ENCODE peak calls at places on chromosomes 7 and 10, in four cellular contexts. Y, N, I and B are unnamed samples.
A peak's percentile ranks its signal among the peaks of the same experiment; 100 is the strongest.

GRCh38 chr10:31064334-31064733 is 32.7 kb upstream of the ZNF438 start:
- DNase-seq in Y (no peak), N (no peak), I (no peak), B (no peak)

GRCh38 chr10:99360935-99361334 is 31.8 kb downstream of the CNNM1 start:
- DNase-seq in Y (no peak), N (no peak), I (no peak), B (no peak)

GRCh38 chr7:47211467-47212121 is 370.3 kb downstream of the TNS3 start:
- DNase-seq in Y (no peak), N (peak; percentile 76), I (no peak), B (no peak)

GRCh38 chr7:143391462-143392404 is 10.6 kb downstream of the ZYX start:
- DNase-seq in Y (no peak), N (peak; percentile 20), I (no peak), B (no peak)

GRCh38 chr7:156984209-156984891 is 26.1 kb downstream of the MNX1 start:
- DNase-seq in Y (no peak), N (no peak), I (no peak), B (no peak)

GRCh38 chr7:17415955-17416354 is 117.5 kb downstream of the AHR start:
- DNase-seq in Y (no peak), N (no peak), I (no peak), B (no peak)

GRCh38 chr10:114043532-114044250 is at the start of gene ADRB1:
- DNase-seq in Y (peak; percentile 26), N (peak; percentile 15), I (peak; percentile 28), B (peak; percentile 88)

GRCh38 chr10:83078160-83078559 is 1061.1 kb upstream of the GHITM start:
- DNase-seq in Y (no peak), N (no peak), I (no peak), B (no peak)

GRCh38 chr10:69838853-69839252 is 37.1 kb downstream of the COL13A1 start:
- DNase-seq in Y (no peak), N (no peak), I (no peak), B (no peak)

GRCh38 chr10:110170142-110170887 is 37.1 kb upstream of the MXI1 start:
- DNase-seq in Y (no peak), N (no peak), I (no peak), B (no peak)

GRCh38 chr7:128381161-128381821 is 19.8 kb upstream of the PRRT4 start:
- DNase-seq in Y (no peak), N (peak; percentile 88), I (no peak), B (no peak)

GRCh38 chr10:110058215-110058614 is 50.4 kb downstream of the ADD3 start:
- DNase-seq in Y (no peak), N (no peak), I (no peak), B (no peak)

GRCh38 chr7:27814054-27814453 is 74.1 kb downstream of the TAX1BP1 start:
- DNase-seq in Y (no peak), N (no peak), I (no peak), B (no peak)

GRCh38 chr7:116588641-116589594 is 64.1 kb downstream of the CAV1 start:
- DNase-seq in Y (no peak), N (peak; percentile 52), I (peak; percentile 40), B (peak; percentile 63)

DNA sequence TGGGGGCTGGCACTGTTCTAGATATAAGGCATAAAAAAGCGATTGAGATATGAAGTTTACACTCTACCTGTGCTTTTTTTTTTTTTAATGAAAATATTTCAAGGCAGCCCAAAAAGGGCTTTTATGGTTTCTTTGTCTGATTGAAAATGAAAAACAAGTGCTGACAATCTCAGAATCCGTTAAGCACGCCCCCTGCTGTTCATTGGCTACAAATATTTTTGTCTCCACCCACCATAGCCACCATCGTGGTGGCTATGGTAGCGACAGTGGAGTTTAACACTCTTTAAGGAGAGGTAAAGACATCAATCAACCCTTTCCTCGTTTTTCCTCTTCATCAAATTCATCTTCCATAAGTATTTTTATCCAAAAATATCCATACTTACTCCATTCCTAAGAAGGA is 94.2 kb downstream of the CD36 start:
- DNase-seq in Y (no peak), N (no peak), I (peak; percentile 10), B (peak; percentile 40)
- TF ChIP-seq CHD2 in Y (no peak), N (no peak), I (no peak), B (no peak)

DNA sequence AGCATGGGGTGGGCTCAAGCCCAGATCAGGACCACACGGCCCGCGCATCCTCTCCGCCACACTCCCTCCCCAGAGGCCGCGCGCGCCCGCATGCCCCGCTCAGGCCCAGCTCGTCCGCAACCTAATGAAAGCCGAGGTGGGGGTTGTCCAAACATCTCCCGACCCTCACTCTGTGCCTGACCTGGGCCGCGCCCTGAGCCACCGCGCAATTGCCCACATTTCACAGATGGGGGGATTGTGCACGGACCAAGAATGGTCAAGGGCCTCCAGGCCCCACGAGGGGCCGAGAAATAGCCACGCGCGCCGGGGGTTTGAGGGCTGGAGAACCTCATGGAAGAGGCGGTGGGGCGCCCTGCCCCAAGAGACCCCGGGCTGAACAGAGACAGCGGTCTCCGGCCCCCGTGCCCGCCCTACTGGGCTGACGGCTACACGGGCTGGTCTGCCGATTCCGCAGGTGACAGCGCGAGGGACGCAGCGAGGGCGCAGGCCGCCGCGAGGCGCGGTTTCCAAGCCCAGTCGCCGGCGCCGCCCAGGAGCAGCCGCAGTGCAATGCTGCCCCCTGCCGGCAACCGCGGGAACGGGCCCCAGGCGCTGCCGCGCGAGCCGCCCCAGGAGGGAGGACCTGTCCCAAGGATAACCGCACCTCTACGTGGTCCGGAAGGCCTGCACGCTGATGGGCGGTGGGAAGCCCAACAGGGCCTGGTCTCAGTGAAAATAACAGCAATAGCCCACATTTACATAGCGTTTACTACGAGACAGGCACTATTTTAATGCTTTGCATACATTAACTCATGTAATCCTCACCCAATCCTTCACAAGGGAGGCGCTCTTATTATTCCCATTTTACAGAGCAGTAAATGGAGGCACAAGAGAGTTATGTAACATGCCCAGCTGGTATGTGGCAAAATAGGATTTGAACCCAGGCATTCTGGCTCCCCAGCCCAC is 10.5 kb upstream of the GRID1 start:
- DNase-seq in Y (no peak), N (peak; percentile 79), I (peak; percentile 45), B (peak; percentile 75)
- TF ChIP-seq BHLHE40 in Y (no peak), N (no peak), I (peak; percentile 14), B (no peak)

DNA sequence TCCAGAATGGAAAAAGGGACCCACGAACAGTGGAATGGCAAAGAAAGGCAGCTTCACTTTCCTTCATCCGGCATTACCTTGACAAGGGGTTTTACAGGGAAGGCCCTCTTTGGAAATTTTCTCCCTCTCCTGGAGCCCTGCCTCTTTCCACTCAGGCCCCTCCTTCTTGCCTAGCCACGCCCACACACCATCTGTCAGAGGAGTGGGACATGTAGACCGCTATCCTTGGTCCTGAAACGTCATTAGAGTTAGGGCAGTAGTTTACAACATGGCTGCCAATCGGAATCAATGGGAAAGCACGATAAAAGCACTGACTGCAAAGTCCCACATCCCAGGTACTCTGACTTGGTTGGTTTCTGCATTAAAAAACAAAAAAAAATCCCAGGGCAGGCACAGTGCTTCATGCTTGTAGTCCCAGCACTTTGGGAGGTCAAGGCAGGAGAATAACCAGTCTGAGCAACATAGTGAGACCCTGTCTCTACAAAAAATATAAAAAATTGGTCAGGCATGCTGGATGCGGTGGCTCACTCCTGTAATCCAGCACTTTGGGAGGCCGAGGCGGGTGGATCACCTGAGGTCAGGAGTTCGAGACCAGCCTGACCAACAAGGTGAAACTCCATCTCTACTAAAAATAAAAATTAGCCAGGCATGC is 96.4 kb downstream of the MARCHF5 start:
- DNase-seq in Y (no peak), N (peak; percentile 86), I (peak; percentile 65), B (peak; percentile 55)
- TF ChIP-seq CHD2 in Y (no peak), N (no peak), I (no peak), B (no peak)

DNA sequence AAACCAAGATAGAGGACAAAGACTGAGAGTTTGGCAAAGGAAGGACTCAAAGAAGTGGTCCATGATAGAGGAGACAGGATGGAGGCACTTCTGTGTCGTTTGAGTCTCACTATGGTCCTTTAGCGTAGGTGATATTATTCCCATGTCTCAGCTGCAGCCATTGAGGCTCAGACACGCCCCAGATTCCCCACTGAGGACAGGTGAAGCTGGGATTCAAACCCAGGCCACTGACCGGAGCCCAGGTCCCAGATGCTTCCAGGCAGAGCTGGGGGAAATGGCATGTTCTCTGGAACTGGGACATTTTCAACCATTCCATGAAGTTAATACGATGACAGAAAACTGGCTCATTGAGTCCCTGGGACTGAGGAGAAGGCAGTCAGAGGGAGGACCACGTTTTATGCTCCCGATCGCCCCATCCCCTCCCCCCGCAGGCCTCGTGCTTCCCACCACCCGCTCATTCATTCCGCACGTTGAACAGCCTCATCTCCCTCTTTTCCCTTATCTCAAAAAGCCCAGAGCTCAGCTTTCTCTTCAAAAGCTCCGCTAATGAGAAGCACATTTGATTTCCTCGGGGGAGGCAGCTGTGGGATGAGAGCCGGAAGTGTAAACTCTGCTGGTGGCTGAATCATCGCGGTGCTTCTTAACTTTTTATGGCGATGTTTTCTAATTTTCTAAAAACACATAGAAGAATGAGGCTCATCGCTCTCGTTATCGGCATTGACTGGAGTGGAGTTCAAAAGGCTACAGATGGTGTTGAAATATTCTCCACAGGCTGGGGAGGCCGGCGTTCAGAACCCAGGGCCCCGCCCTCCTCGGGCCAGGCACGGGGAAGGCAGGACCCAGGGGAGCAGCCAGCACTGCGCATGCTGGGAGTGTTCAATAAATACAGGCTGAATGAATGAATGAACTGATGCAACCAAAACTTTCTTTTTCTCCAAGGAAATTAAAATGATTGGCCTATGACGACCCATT is 64.0 kb downstream of the OAT start:
- DNase-seq in Y (no peak), N (peak; percentile 69), I (peak; percentile 75), B (peak; percentile 65)
- TF ChIP-seq BHLHE40 in Y (no peak), N (no peak), I (no peak), B (no peak)

GRCh38 chr7:6256709-6257535 is 15.5 kb downstream of the CYTH3 start:
- DNase-seq in Y (peak; percentile 89), N (no peak), I (peak; percentile 36), B (no peak)

GRCh38 chr7:6260291-6261183 is 11.9 kb downstream of the CYTH3 start:
- DNase-seq in Y (no peak), N (no peak), I (no peak), B (no peak)

GRCh38 chr7:6257602-6258001 is 14.8 kb downstream of the CYTH3 start:
- DNase-seq in Y (no peak), N (no peak), I (no peak), B (no peak)

GRCh38 chr7:6258440-6259182 is 13.8 kb downstream of the CYTH3 start:
- DNase-seq in Y (no peak), N (no peak), I (no peak), B (no peak)

DNA sequence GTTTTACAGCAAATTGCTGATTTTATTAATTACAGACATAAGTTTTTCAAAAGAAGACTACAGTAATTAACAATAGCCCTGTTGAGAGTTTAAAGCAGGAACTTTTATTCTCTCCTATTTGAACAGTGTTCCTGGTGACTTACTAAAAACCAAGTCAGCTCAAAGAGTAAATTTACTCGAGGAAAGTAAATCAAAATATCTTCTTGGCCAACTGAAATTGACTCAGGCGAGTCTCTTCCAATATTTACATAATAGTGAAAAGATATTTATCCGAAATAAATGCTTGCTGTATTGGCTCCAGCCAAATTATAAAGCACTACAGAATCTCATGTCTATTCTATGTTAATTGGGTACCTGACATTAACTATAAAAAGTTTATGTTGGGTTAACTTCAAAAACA is 13.2 kb downstream of the CYTH3 start:
- DNase-seq in Y (no peak), N (no peak), I (no peak), B (no peak)
- TF ChIP-seq CHD2 in Y (no peak), N (no peak), I (no peak), B (no peak)

DNA sequence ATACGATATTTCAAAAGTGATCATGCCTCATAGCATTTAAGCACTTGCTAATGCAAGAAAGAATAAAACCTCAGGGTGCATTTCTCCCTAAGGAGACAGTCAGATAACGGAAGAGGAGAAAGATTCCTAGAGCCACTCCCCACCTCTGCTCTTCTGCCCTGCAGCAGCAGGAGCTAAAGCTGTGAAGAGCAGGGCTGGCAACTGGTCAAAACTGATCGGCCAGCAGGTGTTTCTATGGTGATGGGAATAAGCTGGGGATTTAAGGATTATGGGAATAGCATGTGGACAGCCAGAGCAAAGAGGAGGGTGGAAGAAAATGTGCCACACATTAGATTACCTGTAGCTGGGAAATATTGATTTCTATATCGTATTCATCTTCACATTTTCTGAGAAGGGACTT is 269.0 kb upstream of the PFKP start:
- DNase-seq in Y (no peak), N (no peak), I (no peak), B (no peak)
- TF ChIP-seq BHLHE40 in Y (no peak), N (no peak), I (no peak), B (no peak)